ENCODE peak calls at places on chromosomes 7 and 10, in seven cellular contexts. K, U, I, X, B, P and Z are unnamed samples.
A peak's percentile ranks its signal among the peaks of the same experiment; 100 is the strongest.

GRCh38 chr7:140972876-140973829 is 41.6 kb downstream of the MRPS33 start:
- ATAC-seq in B (no peak), X (peak; percentile 17), K (no peak), P (no peak), U (no peak), I (no peak), Z (no peak)

GRCh38 chr7:30757343-30757695 is 5.4 kb downstream of the INMT start:
- ATAC-seq in K (no peak), U (no peak), B (no peak), P (no peak), X (no peak), I (no peak), Z (no peak)

GRCh38 chr10:112721080-112721698 is 228.9 kb upstream of the TCF7L2 start:
- ATAC-seq in B (peak; percentile 48), U (peak; percentile 53), K (no peak), X (peak; percentile 59), I (no peak), P (peak; percentile 79), Z (no peak)

GRCh38 chr7:82389847-82390246 is 53.7 kb downstream of the CACNA2D1 start:
- ATAC-seq in I (no peak), B (no peak), X (no peak), K (no peak), P (no peak), U (no peak), Z (no peak)

GRCh38 chr7:100065452-100066186 is 15.9 kb downstream of the ZNF3 start:
- ATAC-seq in B (peak; percentile 69), I (no peak), K (no peak), U (no peak), P (peak; percentile 61), X (peak; percentile 69), Z (peak; percentile 90)

GRCh38 chr7:132400667-132401142 is 175.6 kb downstream of the PLXNA4 start:
- ATAC-seq in X (no peak), B (no peak), I (no peak), K (no peak), P (peak; percentile 15), U (no peak), Z (peak; percentile 69)

GRCh38 chr7:97064020-97064419 is 39.4 kb upstream of the DLX5 start:
- ATAC-seq in U (no peak), P (no peak), I (no peak), X (no peak), K (no peak), B (no peak), Z (no peak)

GRCh38 chr7:8220376-8221106 is 41.4 kb downstream of the ICA1 start:
- ATAC-seq in X (no peak), I (no peak), K (no peak), P (no peak), U (no peak), B (no peak), Z (no peak)

GRCh38 chr10:4359003-4359402 is 467.0 kb upstream of the AKR1E2 start:
- ATAC-seq in B (no peak), X (no peak), I (no peak), U (no peak), K (no peak), P (no peak), Z (no peak)

GRCh38 chr7:26525413-26526287 is 234.0 kb downstream of the SNX10 start:
- ATAC-seq in U (no peak), X (no peak), B (no peak), K (no peak), I (no peak), P (no peak), Z (no peak)

GRCh38 chr7:33707427-33707826 is 197.9 kb upstream of the BMPER start:
- ATAC-seq in B (no peak), I (no peak), K (peak; percentile 29), U (no peak), X (no peak), P (peak; percentile 37), Z (no peak)

GRCh38 chr10:129049501-129049900 is 417.5 kb upstream of the MGMT start:
- ATAC-seq in K (no peak), I (no peak), X (no peak), B (no peak), P (no peak), U (no peak), Z (no peak)

GRCh38 chr10:11863353-11864105 is 40.4 kb downstream of the PROSER2 start:
- ATAC-seq in B (no peak), X (no peak), I (no peak), P (no peak), K (peak; percentile 89), U (peak; percentile 93), Z (no peak)

GRCh38 chr10:77609781-77610272 is 27.8 kb downstream of the KCNMA1 start:
- ATAC-seq in X (no peak), U (no peak), P (no peak), I (no peak), B (no peak), K (no peak), Z (no peak)

GRCh38 chr7:31443457-31443856 is 70.4 kb upstream of the ITPRID1 start:
- ATAC-seq in B (peak; percentile 82), K (no peak), P (peak; percentile 93), U (no peak), I (no peak), X (peak; percentile 89), Z (no peak)

GRCh38 chr7:148458263-148458662 is 132.3 kb upstream of the C7orf33 start:
- ATAC-seq in B (no peak), U (no peak), K (no peak), X (no peak), P (no peak), I (no peak), Z (no peak)

GRCh38 chr7:36207451-36208291 is 54.6 kb downstream of the EEPD1 start:
- ATAC-seq in U (peak; percentile 52), X (peak; percentile 53), P (peak; percentile 84), B (peak; percentile 76), K (peak; percentile 58), I (peak; percentile 55), Z (peak; percentile 72)

GRCh38 chr7:38425509-38425908 is 152.1 kb upstream of the TARP start:
- ATAC-seq in B (no peak), I (no peak), P (no peak), K (peak; percentile 46), U (peak; percentile 74), X (no peak), Z (no peak)

GRCh38 chr7:96484091-96484490 is 162.2 kb upstream of the SLC25A13 start:
- ATAC-seq in P (no peak), I (no peak), B (no peak), U (no peak), K (no peak), X (no peak), Z (no peak)

DNA sequence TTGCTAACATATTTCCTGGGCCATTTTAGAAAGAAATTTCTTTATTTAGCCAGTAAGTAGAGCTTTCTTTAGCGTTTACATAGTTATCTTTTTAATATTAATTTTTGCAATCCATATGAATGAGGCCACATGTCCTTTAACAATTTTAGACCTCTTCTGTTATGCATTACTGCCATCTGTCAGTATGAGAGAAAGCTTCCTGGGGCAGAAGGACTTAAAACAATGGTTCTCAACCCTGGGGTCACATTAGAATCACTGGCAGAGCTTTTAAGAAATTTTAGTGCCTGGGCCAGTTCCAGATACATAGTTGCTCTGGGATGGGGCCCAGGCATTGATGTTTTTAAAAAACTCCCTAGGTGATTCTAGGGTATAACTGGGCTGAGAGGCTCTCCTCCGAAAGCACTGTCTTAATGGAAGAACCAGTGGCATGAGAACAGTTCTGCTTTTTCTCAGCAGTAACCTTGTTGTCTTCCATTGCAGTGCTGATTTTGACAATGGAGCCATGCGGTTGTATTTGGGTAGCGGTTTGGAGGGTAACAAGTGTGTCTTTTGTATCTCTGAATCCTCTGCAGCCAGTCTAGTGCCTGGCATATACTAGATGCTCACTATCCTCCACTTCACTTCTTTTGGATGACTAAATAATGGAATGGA is 226.9 kb downstream of the AUTS2 start:
- ATAC-seq in K (no peak), U (no peak), I (no peak), X (no peak), P (no peak), B (no peak), Z (no peak)
- TF ChIP-seq CTCF in K (no peak), U (no peak), I (no peak), X (no peak), P (no peak), B (no peak), Z (no peak)

GRCh38 chr10:110354322-110354766 is 49.6 kb upstream of the SMNDC1 start:
- ATAC-seq in B (peak; percentile 78), I (peak; percentile 28), X (peak; percentile 94), U (peak; percentile 40), P (peak; percentile 80), K (no peak), Z (no peak)
- TF ChIP-seq CTCF in B (peak; percentile 77), I (peak; percentile 67), X (peak; percentile 83), U (peak; percentile 90), P (peak; percentile 59), K (peak; percentile 63), Z (peak; percentile 27)

GRCh38 chr10:86103391-86104101 is 263.0 kb downstream of the GRID1 start:
- ATAC-seq in K (no peak), P (no peak), X (peak; percentile 45), B (no peak), U (no peak), I (no peak), Z (no peak)
- TF ChIP-seq CTCF in K (no peak), P (no peak), X (peak; percentile 13), B (no peak), U (no peak), I (no peak), Z (no peak)

GRCh38 chr7:134108803-134109202 is 18.3 kb upstream of the LRGUK start:
- ATAC-seq in P (no peak), K (no peak), X (peak; percentile 75), U (no peak), I (no peak), B (no peak), Z (no peak)
- TF ChIP-seq CTCF in P (no peak), K (no peak), X (peak; percentile 52), U (no peak), I (no peak), B (no peak), Z (no peak)

GRCh38 chr7:77796960-77797359 is 1.3 kb downstream of the TMEM60 start:
- ATAC-seq in X (no peak), U (no peak), K (no peak), I (no peak), P (no peak), B (no peak), Z (no peak)

GRCh38 chr7:77799078-77799964 is 748 bp downstream of the PHTF2 start:
- ATAC-seq in B (peak; percentile 20), U (no peak), X (peak; percentile 35), K (no peak), P (peak; percentile 5), I (no peak), Z (no peak)

GRCh38 chr7:77797734-77798393 is 370 bp downstream of the TMEM60 start:
- ATAC-seq in X (peak; percentile 33), K (peak; percentile 37), P (peak; percentile 14), B (peak; percentile 38), U (peak; percentile 35), I (peak; percentile 35), Z (peak; percentile 8)

GRCh38 chr7:77800158-77800557 is 1.6 kb downstream of the PHTF2 start:
- ATAC-seq in B (no peak), K (no peak), I (no peak), P (no peak), U (no peak), X (peak; percentile 40), Z (no peak)

GRCh38 chr7:77798394-77799077 is at the start of the genes PHTF2 and TMEM60:
- ATAC-seq in B (peak; percentile 97), I (peak; percentile 87), K (peak; percentile 88), X (peak; percentile 90), U (peak; percentile 92), P (peak; percentile 94), Z (peak; percentile 97)
- TF ChIP-seq CTCF in B (peak; percentile 51), I (peak; percentile 72), K (peak; percentile 67), X (peak; percentile 64), U (peak; percentile 67), P (peak; percentile 24), Z (peak; percentile 50)